ENCODE peak calls at places on chromosomes 2 and 18, in six cellular contexts. Y is K562; J is body of pancreas; X is GM12878; L is CD4-positive, alpha-beta T cell; O is H9. B is an unnamed sample.

GRCh38 chr2:223815186-223815883 is 22.0 kb downstream of the AP1S3 start:
- DNase-seq in Y (no peak), J (peak), X (no peak), L (no peak), O (no peak), B (no peak)

GRCh38 chr2:74708296-74708695 is 54.2 kb downstream of the SEMA4F start:
- DNase-seq in Y (no peak), J (no peak), X (no peak), L (no peak), O (no peak), B (no peak)

GRCh38 chr2:85663684-85664565 is 4.1 kb downstream of the SFTPB start:
- DNase-seq in Y (no peak), J (no peak), X (no peak), L (no peak), O (no peak), B (no peak)

GRCh38 chr2:30706534-30707303 is 100.5 kb downstream of the CAPN13 start:
- DNase-seq in Y (peak), J (peak), X (peak), L (peak), O (peak), B (peak)

GRCh38 chr18:63137999-63138448 is 181.5 kb downstream of the BCL2 start:
- DNase-seq in Y (no peak), J (no peak), X (no peak), L (peak), O (no peak), B (no peak)

GRCh38 chr2:216345846-216346245 is 26.4 kb downstream of the MARCHF4 start:
- DNase-seq in Y (no peak), J (no peak), X (no peak), L (no peak), O (no peak), B (no peak)

GRCh38 chr2:121052023-121052422 is 233.0 kb downstream of the TFCP2L1 start:
- DNase-seq in Y (no peak), J (no peak), X (no peak), L (no peak), O (no peak), B (no peak)

GRCh38 chr18:50456285-50456684 is 81.4 kb downstream of the SKA1 start:
- DNase-seq in Y (no peak), J (no peak), X (no peak), L (no peak), O (no peak), B (no peak)

GRCh38 chr2:31255911-31256571 is 22.1 kb downstream of the EHD3 start:
- DNase-seq in Y (no peak), J (no peak), X (peak), L (no peak), O (no peak), B (no peak)

GRCh38 chr2:50535971-50536759 is 495.8 kb downstream of the NRXN1 start:
- DNase-seq in Y (no peak), J (no peak), X (no peak), L (no peak), O (no peak), B (no peak)

GRCh38 chr18:57798713-57799373 is 4.3 kb downstream of the ATP8B1 start:
- DNase-seq in Y (no peak), J (no peak), X (no peak), L (no peak), O (no peak), B (no peak)

GRCh38 chr2:88024509-88024908 is 8.2 kb upstream of the RNU2-63P start:
- DNase-seq in Y (no peak), J (no peak), X (no peak), L (no peak), O (peak), B (no peak)

GRCh38 chr18:35936951-35937350 is 35.5 kb upstream of the RMP24 start:
- DNase-seq in Y (no peak), J (no peak), X (no peak), L (no peak), O (no peak), B (no peak)

GRCh38 chr2:138182913-138183312 is 218.6 kb downstream of the HNMT start:
- DNase-seq in Y (no peak), J (no peak), X (no peak), L (no peak), O (no peak), B (no peak)

GRCh38 chr2:160730296-160730995 is 236.8 kb upstream of the RBMS1 start:
- DNase-seq in Y (no peak), J (no peak), X (no peak), L (no peak), O (no peak), B (no peak)

GRCh38 chr2:71611247-71611646 is 157.9 kb downstream of the DYSF start:
- DNase-seq in Y (no peak), J (no peak), X (no peak), L (no peak), O (peak), B (peak)

GRCh38 chr2:133532919-133533318 is 35.3 kb downstream of the NCKAP5 start:
- DNase-seq in Y (no peak), J (no peak), X (no peak), L (no peak), O (no peak), B (no peak)

GRCh38 chr2:131519466-131519865 is 8.2 kb upstream of the CCDC74A start:
- DNase-seq in Y (no peak), J (no peak), X (no peak), L (no peak), O (no peak), B (no peak)

GRCh38 chr2:61017003-61017555 is 441 bp upstream of the PEX13 start:
- DNase-seq in Y (peak), J (peak), X (peak), L (peak), O (peak), B (peak)

GRCh38 chr18:22422909-22423548 is 5.3 kb upstream of the CTAGE1 start:
- DNase-seq in Y (no peak), J (peak), X (no peak), L (no peak), O (no peak), B (peak)

GRCh38 chr2:223219872-223220621 is 168.1 kb downstream of the KCNE4 start:
- DNase-seq in Y (no peak), J (peak), X (no peak), L (no peak), O (no peak), B (no peak)

GRCh38 chr18:66729459-66730239 is 125.8 kb upstream of the CDH19 start:
- DNase-seq in Y (no peak), J (no peak), X (no peak), L (no peak), O (no peak), B (no peak)

GRCh38 chr2:73069855-73070650 is 1.5 kb downstream of the SFXN5 start:
- DNase-seq in Y (peak), J (no peak), X (no peak), L (no peak), O (no peak), B (no peak)

GRCh38 chr18:7272268-7273049 is 41.6 kb downstream of the LRRC30 start:
- DNase-seq in Y (peak), J (peak), X (no peak), L (no peak), O (peak), B (peak)

GRCh38 chr2:200212862-200213425 is 93.5 kb upstream of the SPATS2L start:
- DNase-seq in Y (no peak), J (no peak), X (no peak), L (no peak), O (no peak), B (no peak)

GRCh38 chr2:160603771-160604510 is 110.3 kb upstream of the RBMS1 start:
- DNase-seq in Y (no peak), J (no peak), X (no peak), L (no peak), O (no peak), B (no peak)

GRCh38 chr2:122011493-122012270 is 256.2 kb downstream of the TSN start:
- DNase-seq in Y (no peak), J (no peak), X (no peak), L (no peak), O (no peak), B (no peak)

GRCh38 chr2:238898534-238899281 is 50.8 kb downstream of the TWIST2 start:
- DNase-seq in Y (no peak), J (no peak), X (no peak), L (no peak), O (no peak), B (no peak)

GRCh38 chr2:224062481-224063307 is 23.6 kb upstream of the SERPINE2 start:
- DNase-seq in Y (no peak), J (no peak), X (no peak), L (no peak), O (no peak), B (no peak)

GRCh38 chr2:49255325-49256023 is 101.2 kb upstream of the FSHR start:
- DNase-seq in Y (no peak), J (no peak), X (no peak), L (no peak), O (no peak), B (no peak)

GRCh38 chr18:65990944-65991708 is 240.3 kb downstream of the CDH7 start:
- DNase-seq in Y (no peak), J (no peak), X (no peak), L (no peak), O (no peak), B (no peak)

GRCh38 chr2:240411261-240412160 is 24.0 kb upstream of the GPC1 start:
- DNase-seq in Y (no peak), J (no peak), X (no peak), L (no peak), O (peak), B (no peak)

GRCh38 chr18:76340410-76340809 is 154.6 kb downstream of the ZNF516 start:
- DNase-seq in Y (no peak), J (no peak), X (no peak), L (no peak), O (no peak), B (no peak)

GRCh38 chr2:42328148-42328833 is 32.7 kb downstream of the COX7A2L start:
- DNase-seq in Y (peak), J (no peak), X (no peak), L (no peak), O (no peak), B (no peak)

GRCh38 chr2:39141346-39142011 is 20.6 kb upstream of the SOS1 start:
- DNase-seq in Y (no peak), J (no peak), X (no peak), L (no peak), O (no peak), B (no peak)

GRCh38 chr2:200812122-200813022 is 662 bp downstream of the BZW1 start:
- DNase-seq in Y (peak), J (peak), X (no peak), L (peak), O (peak), B (peak)

GRCh38 chr2:144477281-144477942 is 42.5 kb downstream of the ZEB2 start:
- DNase-seq in Y (no peak), J (no peak), X (no peak), L (no peak), O (no peak), B (no peak)

GRCh38 chr2:144475596-144475995 is 44.3 kb downstream of the ZEB2 start:
- DNase-seq in Y (no peak), J (no peak), X (no peak), L (no peak), O (no peak), B (no peak)

GRCh38 chr2:144479138-144479537 is 40.8 kb downstream of the ZEB2 start:
- DNase-seq in Y (no peak), J (no peak), X (no peak), L (no peak), O (peak), B (no peak)

GRCh38 chr2:144479659-144480058 is 40.3 kb downstream of the ZEB2 start:
- DNase-seq in Y (no peak), J (no peak), X (no peak), L (no peak), O (peak), B (no peak)

GRCh38 chr2:144477943-144478283 is 42.0 kb downstream of the ZEB2 start:
- DNase-seq in Y (no peak), J (no peak), X (no peak), L (no peak), O (no peak), B (no peak)
- H3K27ac ChIP-seq in Y (no peak), J (no peak), X (no peak), L (no peak), O (no peak), B (no peak)

GRCh38 chr2:207257291-207258190 is 91.8 kb upstream of the KLF7 start:
- DNase-seq in Y (no peak), J (no peak), X (no peak), L (no peak), O (no peak), B (no peak)
- H3K27ac ChIP-seq in Y (no peak), J (no peak), X (no peak), L (no peak), O (no peak), B (peak)

DNA sequence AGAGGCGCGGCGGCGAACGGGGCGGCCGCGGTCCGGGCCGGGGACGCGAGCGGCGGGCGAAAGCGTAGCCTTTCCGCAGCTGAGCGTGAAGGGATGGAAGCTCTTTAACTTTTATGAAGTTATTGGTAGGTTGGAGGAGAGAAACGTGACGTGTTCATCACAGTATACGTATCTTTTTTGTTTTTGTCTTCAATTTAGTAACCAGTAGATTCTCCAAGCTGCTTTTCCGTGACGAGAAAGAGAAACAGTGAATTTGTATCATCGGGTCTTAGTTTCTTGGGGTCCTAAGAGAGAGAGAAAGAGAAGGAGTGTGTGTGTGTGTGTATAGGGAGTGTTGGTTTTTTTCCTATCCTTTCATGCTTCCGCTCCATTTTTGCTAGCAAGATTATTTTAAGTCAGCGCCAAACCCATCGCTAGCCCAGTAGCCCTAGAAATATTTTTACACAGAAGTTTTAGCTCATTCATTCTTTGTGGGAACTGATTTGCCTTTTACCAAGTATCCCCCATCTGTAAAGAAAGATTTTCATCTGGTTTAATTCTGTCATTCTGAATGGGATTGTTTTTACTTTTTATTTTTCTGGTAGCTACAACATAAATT is 669 bp downstream of the ATG4B start:
- DNase-seq in Y (no peak), J (no peak), X (no peak), L (no peak), O (no peak), B (no peak)
- H3K27ac ChIP-seq in Y (peak), J (peak), X (peak), L (no peak), O (no peak), B (peak)

GRCh38 chr18:2978626-2979025 is 34.3 kb downstream of the LPIN2 start:
- DNase-seq in Y (no peak), J (no peak), X (no peak), L (no peak), O (no peak), B (no peak)

GRCh38 chr18:2976733-2977132 is 36.2 kb downstream of the LPIN2 start:
- DNase-seq in Y (no peak), J (no peak), X (no peak), L (no peak), O (no peak), B (no peak)

GRCh38 chr18:2979027-2979570 is 33.8 kb downstream of the LPIN2 start:
- DNase-seq in Y (no peak), J (peak), X (no peak), L (no peak), O (no peak), B (no peak)

GRCh38 chr18:2979871-2980606 is 32.9 kb downstream of the LPIN2 start:
- DNase-seq in Y (no peak), J (no peak), X (no peak), L (no peak), O (no peak), B (no peak)

DNA sequence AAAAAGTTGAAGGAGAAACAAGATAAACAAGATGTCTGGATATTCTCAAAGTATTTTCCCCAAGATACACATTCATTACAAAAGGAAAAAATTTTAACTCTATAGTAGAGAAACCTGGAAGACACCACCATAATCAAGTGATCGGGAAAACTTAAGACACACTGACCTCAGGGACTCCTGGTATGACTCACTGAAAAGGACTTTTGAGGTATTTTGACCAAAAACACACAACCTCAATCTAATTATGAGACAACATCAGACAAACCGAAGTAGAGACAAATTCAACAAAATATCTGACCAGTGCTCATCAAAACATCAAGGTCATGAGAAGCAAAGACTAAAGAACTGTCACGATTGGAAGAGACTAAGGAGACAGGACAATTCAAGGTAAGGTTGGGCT is 34.7 kb downstream of the LPIN2 start:
- DNase-seq in Y (no peak), J (no peak), X (no peak), L (no peak), O (no peak), B (no peak)
- H3K27ac ChIP-seq in Y (no peak), J (peak), X (peak), L (peak), O (no peak), B (peak)

B was measured in colonic mucosa.